ENCODE peak calls at places on chromosomes 2 and 18, in four cellular contexts. F, X, I and R are unnamed samples.

GRCh38 chr18:28065031-28065792 is 111.7 kb downstream of the CDH2 start:
- DNase-seq in F (no peak), X (peak; percentile 89), I (peak; percentile 94), R (peak; percentile 77)

GRCh38 chr2:188032786-188033185 is 258.9 kb upstream of the GULP1 start:
- DNase-seq in F (no peak), X (no peak), I (no peak), R (no peak)

GRCh38 chr2:142863485-142863921 is 14.0 kb upstream of the KYNU start:
- DNase-seq in F (no peak), X (peak; percentile 93), I (peak; percentile 18), R (peak; percentile 78)

GRCh38 chr2:144513388-144514100 is 6.4 kb downstream of the ZEB2 start:
- DNase-seq in F (no peak), X (peak; percentile 84), I (peak; percentile 72), R (peak; percentile 78)

GRCh38 chr2:45170191-45170975 is 161.1 kb upstream of the SIX2 start:
- DNase-seq in F (no peak), X (peak; percentile 15), I (no peak), R (peak; percentile 45)

GRCh38 chr2:171404258-171404657 is 29.5 kb downstream of the METTL8 start:
- DNase-seq in F (no peak), X (peak; percentile 64), I (peak; percentile 84), R (peak; percentile 68)

GRCh38 chr2:227207573-227207972 is 43.1 kb downstream of the COL4A3 start:
- DNase-seq in F (no peak), X (no peak), I (no peak), R (no peak)

GRCh38 chr2:85707304-85707703 is 13.1 kb downstream of the GNLY start:
- DNase-seq in F (no peak), X (peak; percentile 90), I (peak; percentile 90), R (peak; percentile 97)

GRCh38 chr18:36717422-36718110 is 111.2 kb downstream of the TPGS2 start:
- DNase-seq in F (no peak), X (no peak), I (no peak), R (no peak)

GRCh38 chr18:73980289-73980979 is 167.2 kb downstream of the FBXO15 start:
- DNase-seq in F (no peak), X (peak; percentile 54), I (peak; percentile 35), R (peak; percentile 53)

GRCh38 chr18:53153281-53153680 is 813.3 kb downstream of the DCC start:
- DNase-seq in F (no peak), X (no peak), I (no peak), R (no peak)

GRCh38 chr18:63544017-63544416 is 1.8 kb downstream of the SERPINB12 start:
- DNase-seq in F (no peak), X (no peak), I (no peak), R (no peak)

GRCh38 chr2:128062571-128062970 is 28.4 kb upstream of the UGGT1 start:
- DNase-seq in F (no peak), X (no peak), I (no peak), R (no peak)

GRCh38 chr18:512957-513356 is 12.5 kb upstream of the COLEC12 start:
- DNase-seq in F (no peak), X (no peak), I (no peak), R (no peak)

GRCh38 chr2:40820319-40820718 is 368.4 kb upstream of the SLC8A1 start:
- DNase-seq in F (no peak), X (no peak), I (peak; percentile 24), R (no peak)

GRCh38 chr2:218400167-218400929 is 680 bp downstream of the CTDSP1 start:
- DNase-seq in F (peak; percentile 54), X (peak; percentile 47), I (peak; percentile 68), R (peak; percentile 31)

GRCh38 chr18:9184998-9185613 is 48.5 kb downstream of the ANKRD12 start:
- DNase-seq in F (no peak), X (no peak), I (no peak), R (no peak)

GRCh38 chr2:172564376-172564775 is 8.5 kb downstream of the PDK1 start:
- DNase-seq in F (no peak), X (no peak), I (peak; percentile 42), R (no peak)

GRCh38 chr18:75507636-75508035 is 80.1 kb upstream of the SMIM21 start:
- DNase-seq in F (no peak), X (no peak), I (no peak), R (peak; percentile 91)

GRCh38 chr18:25279133-25279532 is 72.8 kb downstream of the ZNF521 start:
- DNase-seq in F (no peak), X (peak; percentile 67), I (peak; percentile 55), R (peak; percentile 69)

GRCh38 chr2:171702781-171703556 is 15.7 kb downstream of the DYNC1I2 start:
- DNase-seq in F (no peak), X (peak; percentile 41), I (peak; percentile 70), R (peak; percentile 32)

GRCh38 chr18:54209471-54210180 is 14.8 kb downstream of the MBD2 start:
- DNase-seq in F (no peak), X (peak; percentile 17), I (peak; percentile 38), R (no peak)

GRCh38 chr2:241110607-241111442 is 8.7 kb upstream of the MTERF4 start:
- DNase-seq in F (no peak), X (no peak), I (no peak), R (no peak)

GRCh38 chr2:127464470-127465257 is 46.4 kb downstream of the PROC start:
- DNase-seq in F (no peak), X (no peak), I (no peak), R (no peak)

GRCh38 chr2:135741395-135742306 is at the start of gene UBXN4:
- DNase-seq in F (peak; percentile 97), X (peak; percentile 99), I (peak; percentile 99), R (peak; percentile 100)

GRCh38 chr2:135744761-135745314 is 3.2 kb downstream of the UBXN4 start:
- DNase-seq in F (no peak), X (peak; percentile 56), I (peak; percentile 51), R (peak; percentile 42)

GRCh38 chr2:135742307-135742838 is 718 bp downstream of the UBXN4 start:
- DNase-seq in F (peak; percentile 32), X (peak; percentile 80), I (peak; percentile 81), R (peak; percentile 74)

GRCh38 chr2:135745545-135745944 is 3.9 kb downstream of the UBXN4 start:
- DNase-seq in F (no peak), X (peak; percentile 54), I (peak; percentile 78), R (peak; percentile 82)

DNA sequence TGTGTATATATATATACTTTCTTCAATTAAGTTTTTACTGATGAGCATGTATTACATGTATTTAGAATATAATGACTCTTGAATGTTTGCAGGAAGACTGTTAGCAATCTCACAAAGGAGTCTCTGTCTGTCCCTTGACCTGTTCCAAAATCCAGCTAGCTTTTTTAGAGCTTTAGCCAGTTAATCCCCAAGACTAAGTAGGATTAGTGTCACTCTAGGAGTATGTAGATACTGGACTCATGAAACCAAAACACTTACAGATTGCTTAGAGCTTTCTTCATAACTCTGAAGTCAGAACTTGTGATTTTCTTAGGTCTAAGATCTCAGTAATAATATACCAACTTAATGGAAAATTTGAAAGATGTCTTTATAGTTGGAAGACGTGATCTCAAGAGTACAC is 2.2 kb downstream of the UBXN4 start:
- DNase-seq in F (no peak), X (peak; percentile 28), I (peak; percentile 14), R (no peak)
- H3K4me3 ChIP-seq in F (peak overlapping the region; percentile 98), X (peak overlapping the region; percentile 91), I (peak overlapping the region; percentile 92), R (peak overlapping the region; percentile 88)

GRCh38 chr2:160251566-160251965 is 51.5 kb upstream of the ITGB6 start:
- DNase-seq in F (peak; percentile 60), X (no peak), I (no peak), R (no peak)

GRCh38 chr2:160254363-160254762 is 54.3 kb upstream of the ITGB6 start:
- DNase-seq in F (no peak), X (no peak), I (no peak), R (peak; percentile 76)

GRCh38 chr2:160252278-160252887 is 52.3 kb upstream of the ITGB6 start:
- DNase-seq in F (no peak), X (peak; percentile 55), I (peak; percentile 53), R (peak; percentile 66)

GRCh38 chr2:160255401-160255800 is 55.3 kb upstream of the ITGB6 start:
- DNase-seq in F (no peak), X (no peak), I (no peak), R (no peak)

GRCh38 chr2:160253440-160254296 is 53.6 kb upstream of the ITGB6 start:
- DNase-seq in F (no peak), X (no peak), I (peak; percentile 68), R (peak; percentile 59)
- H3K4me3 ChIP-seq in F (peak overlapping the region; percentile 44), X (no peak overlapping the region), I (no peak overlapping the region), R (no peak overlapping the region)

GRCh38 chr2:46329803-46330775 is 32.9 kb downstream of the EPAS1 start:
- DNase-seq in F (no peak), X (peak; percentile 95), I (peak; percentile 96), R (peak; percentile 97)
- H3K4me3 ChIP-seq in F (peak overlapping the region; percentile 30), X (peak overlapping the region; percentile 34), I (peak overlapping the region; percentile 60), R (no peak overlapping the region)

DNA sequence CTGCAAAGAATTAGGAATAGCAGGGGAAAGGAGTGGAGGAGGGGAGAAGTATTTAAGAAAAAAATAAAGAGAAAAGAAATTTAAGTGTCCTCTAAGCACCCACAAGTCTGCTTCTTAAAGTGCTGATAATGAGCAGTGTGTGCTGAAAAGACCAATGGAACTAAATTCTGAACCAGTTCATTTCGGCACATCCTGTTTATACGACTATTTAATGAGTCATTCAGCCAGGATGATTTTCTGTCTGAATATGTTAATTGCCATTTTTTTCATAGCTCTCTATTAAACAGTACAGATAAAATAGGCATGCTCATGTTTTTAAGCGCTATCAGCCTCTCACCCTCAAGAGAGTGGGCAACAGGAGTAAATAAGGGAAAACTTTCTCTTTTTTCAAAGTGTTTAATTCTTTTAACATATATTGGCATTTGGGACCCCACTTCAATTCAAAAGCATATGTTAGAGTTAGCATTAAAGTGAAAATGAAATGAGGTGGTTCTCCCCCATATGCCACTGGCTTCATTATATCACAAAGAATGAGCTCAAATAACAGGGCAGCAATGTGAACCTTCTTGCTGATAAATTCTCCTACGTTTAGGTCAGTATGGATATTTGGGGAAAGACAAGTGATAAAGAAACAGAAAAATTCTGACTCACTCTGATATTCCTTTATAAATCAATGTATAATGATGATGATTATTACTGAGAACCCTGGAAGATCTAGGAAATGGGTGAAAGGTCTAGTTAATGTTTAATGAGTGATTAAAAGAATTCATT is 87.5 kb downstream of the TCF4 start:
- DNase-seq in F (no peak), X (peak; percentile 93), I (peak; percentile 89), R (peak; percentile 78)
- H3K4me3 ChIP-seq in F (peak overlapping the region; percentile 16), X (peak overlapping the region; percentile 49), I (peak overlapping the region; percentile 70), R (peak overlapping the region; percentile 7)

GRCh38 chr2:176002684-176003225 is 688 bp upstream of the LNPK start:
- DNase-seq in F (no peak), X (no peak), I (peak; percentile 51), R (peak; percentile 18)

GRCh38 chr2:176001903-176002683 is at the start of gene LNPK:
- DNase-seq in F (peak; percentile 93), X (peak; percentile 91), I (peak; percentile 97), R (peak; percentile 89)

GRCh38 chr2:176004925-176005324 is 2.9 kb upstream of the LNPK start:
- DNase-seq in F (no peak), X (no peak), I (no peak), R (no peak)

GRCh38 chr2:176001281-176001902 is 675 bp downstream of the LNPK start:
- DNase-seq in F (peak; percentile 24), X (peak; percentile 71), I (peak; percentile 83), R (peak; percentile 56)

GRCh38 chr2:176003958-176004357 is 1.9 kb upstream of the LNPK start:
- DNase-seq in F (no peak), X (no peak), I (no peak), R (no peak)
- H3K4me3 ChIP-seq in F (peak overlapping the region; percentile 94), X (no peak overlapping the region), I (no peak overlapping the region), R (no peak overlapping the region)

DNA sequence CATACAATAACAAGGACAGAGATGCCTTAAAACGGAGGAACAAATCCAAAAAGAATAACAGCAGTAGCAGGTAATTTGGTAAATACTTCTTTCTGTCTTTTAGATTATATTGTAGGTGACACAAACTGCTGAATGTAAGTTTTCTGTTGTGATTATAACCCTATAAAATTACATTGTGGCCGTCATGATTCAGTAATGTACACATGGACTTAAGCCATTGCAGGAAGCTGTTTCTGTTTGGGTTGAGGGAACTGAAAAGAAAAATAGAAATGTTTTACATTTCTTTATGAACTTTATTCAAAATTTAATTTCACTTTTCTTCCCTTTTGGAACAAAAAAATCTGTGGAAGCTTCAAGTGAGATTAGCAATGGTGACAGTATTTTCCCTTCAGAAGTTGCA is 1.2 kb downstream of the MXD1 start:
- DNase-seq in F (no peak), X (no peak), I (no peak), R (no peak)
- H3K4me3 ChIP-seq in F (peak overlapping the region; percentile 92), X (peak overlapping the region; percentile 79), I (peak overlapping the region; percentile 83), R (peak overlapping the region; percentile 88)